ENCODE peak calls at places on chromosomes 1 and 21, in seven cellular contexts. One of them, this sample, is unnamed.

GRCh38 chr21:39451332-39452206 is at the start of gene SH3BGR:
- DNase-seq in GDM1: no peak
- DNase-seq in neural progenitor cell: peak
- DNase-seq in stimulated activated CD8-positive, alpha-beta memory T cell treated with anti-CD3 and anti-CD28 coated beads, Interleukin-4, amount 100 ng/mL, for 24 hours: no peak
- DNase-seq in stimulated activated CD4-positive, alpha-beta T cell treated with anti-CD3 and anti-CD28 coated beads, Interleukin-12 subunit alpha, Interleukin-12 subunit beta, amount 100 ng/mL, for 48 hours: no peak
- DNase-seq in H9: peak
- DNase-seq in astrocyte: peak
- DNase-seq in this sample: no peak

GRCh38 chr1:89347296-89347695 is 16.6 kb upstream of the GBP6 start:
- DNase-seq in neural progenitor cell: no peak
- DNase-seq in stimulated activated CD4-positive, alpha-beta T cell treated with anti-CD3 and anti-CD28 coated beads, Interleukin-12 subunit alpha, Interleukin-12 subunit beta, amount 100 ng/mL, for 48 hours: no peak
- DNase-seq in H9: no peak
- DNase-seq in stimulated activated CD8-positive, alpha-beta memory T cell treated with anti-CD3 and anti-CD28 coated beads, Interleukin-4, amount 100 ng/mL, for 24 hours: no peak
- DNase-seq in astrocyte: no peak
- DNase-seq in GDM1: no peak
- DNase-seq in this sample: no peak

GRCh38 chr1:169513208-169513607 is 27.5 kb upstream of the SLC19A2 start:
- DNase-seq in astrocyte: no peak
- DNase-seq in H9: no peak
- DNase-seq in stimulated activated CD4-positive, alpha-beta T cell treated with anti-CD3 and anti-CD28 coated beads, Interleukin-12 subunit alpha, Interleukin-12 subunit beta, amount 100 ng/mL, for 48 hours: no peak
- DNase-seq in stimulated activated CD8-positive, alpha-beta memory T cell treated with anti-CD3 and anti-CD28 coated beads, Interleukin-4, amount 100 ng/mL, for 24 hours: no peak
- DNase-seq in neural progenitor cell: no peak
- DNase-seq in GDM1: peak
- DNase-seq in this sample: no peak

GRCh38 chr1:221598122-221598521 is 143.8 kb downstream of the DUSP10 start:
- DNase-seq in stimulated activated CD4-positive, alpha-beta T cell treated with anti-CD3 and anti-CD28 coated beads, Interleukin-12 subunit alpha, Interleukin-12 subunit beta, amount 100 ng/mL, for 48 hours: no peak
- DNase-seq in stimulated activated CD8-positive, alpha-beta memory T cell treated with anti-CD3 and anti-CD28 coated beads, Interleukin-4, amount 100 ng/mL, for 24 hours: no peak
- DNase-seq in astrocyte: no peak
- DNase-seq in H9: no peak
- DNase-seq in GDM1: no peak
- DNase-seq in neural progenitor cell: no peak
- DNase-seq in this sample: no peak

GRCh38 chr1:24505816-24506215 is 3.2 kb downstream of the RCAN3 start:
- DNase-seq in stimulated activated CD4-positive, alpha-beta T cell treated with anti-CD3 and anti-CD28 coated beads, Interleukin-12 subunit alpha, Interleukin-12 subunit beta, amount 100 ng/mL, for 48 hours: no peak
- DNase-seq in stimulated activated CD8-positive, alpha-beta memory T cell treated with anti-CD3 and anti-CD28 coated beads, Interleukin-4, amount 100 ng/mL, for 24 hours: no peak
- DNase-seq in neural progenitor cell: no peak
- DNase-seq in GDM1: no peak
- DNase-seq in astrocyte: no peak
- DNase-seq in H9: no peak
- DNase-seq in this sample: no peak

GRCh38 chr1:237901284-237901870 is 10.7 kb upstream of the ZP4 start:
- DNase-seq in stimulated activated CD8-positive, alpha-beta memory T cell treated with anti-CD3 and anti-CD28 coated beads, Interleukin-4, amount 100 ng/mL, for 24 hours: no peak
- DNase-seq in H9: peak
- DNase-seq in stimulated activated CD4-positive, alpha-beta T cell treated with anti-CD3 and anti-CD28 coated beads, Interleukin-12 subunit alpha, Interleukin-12 subunit beta, amount 100 ng/mL, for 48 hours: no peak
- DNase-seq in GDM1: no peak
- DNase-seq in astrocyte: peak
- DNase-seq in neural progenitor cell: peak
- DNase-seq in this sample: peak

GRCh38 chr1:247548092-247548491 is 842 bp upstream of the GCSAML start:
- DNase-seq in stimulated activated CD8-positive, alpha-beta memory T cell treated with anti-CD3 and anti-CD28 coated beads, Interleukin-4, amount 100 ng/mL, for 24 hours: no peak
- DNase-seq in neural progenitor cell: no peak
- DNase-seq in astrocyte: no peak
- DNase-seq in H9: no peak
- DNase-seq in stimulated activated CD4-positive, alpha-beta T cell treated with anti-CD3 and anti-CD28 coated beads, Interleukin-12 subunit alpha, Interleukin-12 subunit beta, amount 100 ng/mL, for 48 hours: no peak
- DNase-seq in GDM1: peak
- DNase-seq in this sample: no peak

GRCh38 chr1:242629396-242629795 is 104.9 kb upstream of the PLD5 start:
- DNase-seq in H9: no peak
- DNase-seq in stimulated activated CD8-positive, alpha-beta memory T cell treated with anti-CD3 and anti-CD28 coated beads, Interleukin-4, amount 100 ng/mL, for 24 hours: no peak
- DNase-seq in neural progenitor cell: no peak
- DNase-seq in stimulated activated CD4-positive, alpha-beta T cell treated with anti-CD3 and anti-CD28 coated beads, Interleukin-12 subunit alpha, Interleukin-12 subunit beta, amount 100 ng/mL, for 48 hours: no peak
- DNase-seq in astrocyte: no peak
- DNase-seq in GDM1: no peak
- DNase-seq in this sample: no peak

GRCh38 chr1:187051618-187052232 is 223.0 kb downstream of the PLA2G4A start:
- DNase-seq in neural progenitor cell: peak
- DNase-seq in stimulated activated CD4-positive, alpha-beta T cell treated with anti-CD3 and anti-CD28 coated beads, Interleukin-12 subunit alpha, Interleukin-12 subunit beta, amount 100 ng/mL, for 48 hours: no peak
- DNase-seq in stimulated activated CD8-positive, alpha-beta memory T cell treated with anti-CD3 and anti-CD28 coated beads, Interleukin-4, amount 100 ng/mL, for 24 hours: no peak
- DNase-seq in astrocyte: peak
- DNase-seq in H9: no peak
- DNase-seq in GDM1: no peak
- DNase-seq in this sample: peak

GRCh38 chr1:188669715-188670114 is 1807.9 kb downstream of the BRINP3 start:
- DNase-seq in astrocyte: peak
- DNase-seq in neural progenitor cell: no peak
- DNase-seq in stimulated activated CD8-positive, alpha-beta memory T cell treated with anti-CD3 and anti-CD28 coated beads, Interleukin-4, amount 100 ng/mL, for 24 hours: no peak
- DNase-seq in H9: no peak
- DNase-seq in GDM1: no peak
- DNase-seq in stimulated activated CD4-positive, alpha-beta T cell treated with anti-CD3 and anti-CD28 coated beads, Interleukin-12 subunit alpha, Interleukin-12 subunit beta, amount 100 ng/mL, for 48 hours: no peak
- DNase-seq in this sample: no peak

GRCh38 chr1:55275151-55275748 is 60.1 kb upstream of the USP24 start:
- DNase-seq in H9: no peak
- DNase-seq in neural progenitor cell: peak
- DNase-seq in stimulated activated CD8-positive, alpha-beta memory T cell treated with anti-CD3 and anti-CD28 coated beads, Interleukin-4, amount 100 ng/mL, for 24 hours: no peak
- DNase-seq in stimulated activated CD4-positive, alpha-beta T cell treated with anti-CD3 and anti-CD28 coated beads, Interleukin-12 subunit alpha, Interleukin-12 subunit beta, amount 100 ng/mL, for 48 hours: no peak
- DNase-seq in GDM1: no peak
- DNase-seq in astrocyte: peak
- DNase-seq in this sample: peak

GRCh38 chr1:153741946-153742345 is 14.1 kb downstream of the INTS3 start:
- DNase-seq in neural progenitor cell: no peak
- DNase-seq in stimulated activated CD8-positive, alpha-beta memory T cell treated with anti-CD3 and anti-CD28 coated beads, Interleukin-4, amount 100 ng/mL, for 24 hours: no peak
- DNase-seq in stimulated activated CD4-positive, alpha-beta T cell treated with anti-CD3 and anti-CD28 coated beads, Interleukin-12 subunit alpha, Interleukin-12 subunit beta, amount 100 ng/mL, for 48 hours: no peak
- DNase-seq in astrocyte: no peak
- DNase-seq in GDM1: no peak
- DNase-seq in H9: no peak
- DNase-seq in this sample: no peak

GRCh38 chr1:51555866-51556619 is 37.0 kb upstream of the EPS15 start:
- DNase-seq in stimulated activated CD4-positive, alpha-beta T cell treated with anti-CD3 and anti-CD28 coated beads, Interleukin-12 subunit alpha, Interleukin-12 subunit beta, amount 100 ng/mL, for 48 hours: no peak
- DNase-seq in GDM1: no peak
- DNase-seq in astrocyte: no peak
- DNase-seq in stimulated activated CD8-positive, alpha-beta memory T cell treated with anti-CD3 and anti-CD28 coated beads, Interleukin-4, amount 100 ng/mL, for 24 hours: no peak
- DNase-seq in H9: no peak
- DNase-seq in neural progenitor cell: no peak
- DNase-seq in this sample: no peak

GRCh38 chr1:3375256-3375655 is 79.2 kb upstream of the ARHGEF16 start:
- DNase-seq in astrocyte: peak
- DNase-seq in stimulated activated CD8-positive, alpha-beta memory T cell treated with anti-CD3 and anti-CD28 coated beads, Interleukin-4, amount 100 ng/mL, for 24 hours: no peak
- DNase-seq in neural progenitor cell: no peak
- DNase-seq in H9: no peak
- DNase-seq in GDM1: no peak
- DNase-seq in stimulated activated CD4-positive, alpha-beta T cell treated with anti-CD3 and anti-CD28 coated beads, Interleukin-12 subunit alpha, Interleukin-12 subunit beta, amount 100 ng/mL, for 48 hours: no peak
- DNase-seq in this sample: no peak

GRCh38 chr1:89953072-89953626 is 41.8 kb upstream of the ZNF326 start:
- DNase-seq in astrocyte: peak
- DNase-seq in GDM1: no peak
- DNase-seq in stimulated activated CD4-positive, alpha-beta T cell treated with anti-CD3 and anti-CD28 coated beads, Interleukin-12 subunit alpha, Interleukin-12 subunit beta, amount 100 ng/mL, for 48 hours: peak
- DNase-seq in neural progenitor cell: peak
- DNase-seq in stimulated activated CD8-positive, alpha-beta memory T cell treated with anti-CD3 and anti-CD28 coated beads, Interleukin-4, amount 100 ng/mL, for 24 hours: no peak
- DNase-seq in H9: peak
- DNase-seq in this sample: no peak

GRCh38 chr1:109826930-109827349 is 63.2 kb upstream of the EPS8L3 start:
- DNase-seq in stimulated activated CD8-positive, alpha-beta memory T cell treated with anti-CD3 and anti-CD28 coated beads, Interleukin-4, amount 100 ng/mL, for 24 hours: no peak
- DNase-seq in GDM1: no peak
- DNase-seq in H9: no peak
- DNase-seq in neural progenitor cell: no peak
- DNase-seq in stimulated activated CD4-positive, alpha-beta T cell treated with anti-CD3 and anti-CD28 coated beads, Interleukin-12 subunit alpha, Interleukin-12 subunit beta, amount 100 ng/mL, for 48 hours: no peak
- DNase-seq in astrocyte: no peak
- DNase-seq in this sample: no peak

This sample was measured in COLO829.